ENCODE peak calls at places on chromosomes 5 and 9, in nine cellular contexts. One of them, this sample, is unnamed.

GRCh38 chr5:18043344-18043743 is 409.1 kb downstream of the TAF11L14 start:
- DNase-seq in AG09319: no peak
- DNase-seq in WERI-Rb-1: no peak
- DNase-seq in activated CD8-positive, alpha-beta T cell treated with anti-CD3 and anti-CD28 coated beads for 36 hours: no peak
- DNase-seq in A549: no peak
- DNase-seq in HCT116: no peak
- DNase-seq in heart right ventricle: no peak
- DNase-seq in kidney: no peak
- DNase-seq in mucosa of descending colon: no peak
- DNase-seq in this sample: no peak

GRCh38 chr5:54658014-54658413 is 140.5 kb downstream of the SNX18 start:
- DNase-seq in AG09319: no peak
- DNase-seq in WERI-Rb-1: no peak
- DNase-seq in activated CD8-positive, alpha-beta T cell treated with anti-CD3 and anti-CD28 coated beads for 36 hours: no peak
- DNase-seq in A549: no peak
- DNase-seq in HCT116: no peak
- DNase-seq in heart right ventricle: peak; percentile 31
- DNase-seq in kidney: no peak
- DNase-seq in mucosa of descending colon: no peak
- DNase-seq in this sample: no peak

GRCh38 chr5:112475747-112476435 is 56.8 kb upstream of the EPB41L4A start:
- DNase-seq in AG09319: no peak
- DNase-seq in WERI-Rb-1: no peak
- DNase-seq in activated CD8-positive, alpha-beta T cell treated with anti-CD3 and anti-CD28 coated beads for 36 hours: no peak
- DNase-seq in A549: no peak
- DNase-seq in HCT116: no peak
- DNase-seq in heart right ventricle: no peak
- DNase-seq in kidney: no peak
- DNase-seq in mucosa of descending colon: no peak
- DNase-seq in this sample: no peak

GRCh38 chr5:150632305-150633160 is 7.9 kb upstream of the SYNPO start:
- DNase-seq in AG09319: no peak
- DNase-seq in WERI-Rb-1: no peak
- DNase-seq in activated CD8-positive, alpha-beta T cell treated with anti-CD3 and anti-CD28 coated beads for 36 hours: no peak
- DNase-seq in A549: no peak
- DNase-seq in HCT116: no peak
- DNase-seq in heart right ventricle: no peak
- DNase-seq in kidney: no peak
- DNase-seq in mucosa of descending colon: no peak
- DNase-seq in this sample: no peak

GRCh38 chr9:129125478-129125877 is 14.3 kb downstream of the PTPA start:
- DNase-seq in AG09319: no peak
- DNase-seq in WERI-Rb-1: no peak
- DNase-seq in activated CD8-positive, alpha-beta T cell treated with anti-CD3 and anti-CD28 coated beads for 36 hours: no peak
- DNase-seq in A549: no peak
- DNase-seq in HCT116: peak; percentile 46
- DNase-seq in heart right ventricle: no peak
- DNase-seq in kidney: no peak
- DNase-seq in mucosa of descending colon: no peak
- DNase-seq in this sample: no peak

GRCh38 chr5:149846021-149846420 is 98.6 kb downstream of the PDE6A start:
- DNase-seq in AG09319: no peak
- DNase-seq in WERI-Rb-1: no peak
- DNase-seq in activated CD8-positive, alpha-beta T cell treated with anti-CD3 and anti-CD28 coated beads for 36 hours: no peak
- DNase-seq in A549: no peak
- DNase-seq in HCT116: no peak
- DNase-seq in heart right ventricle: no peak
- DNase-seq in kidney: no peak
- DNase-seq in mucosa of descending colon: no peak
- DNase-seq in this sample: no peak

GRCh38 chr5:27311544-27311943 is 273.2 kb upstream of the CDH9 start:
- DNase-seq in AG09319: no peak
- DNase-seq in WERI-Rb-1: no peak
- DNase-seq in activated CD8-positive, alpha-beta T cell treated with anti-CD3 and anti-CD28 coated beads for 36 hours: no peak
- DNase-seq in A549: no peak
- DNase-seq in HCT116: no peak
- DNase-seq in heart right ventricle: no peak
- DNase-seq in kidney: no peak
- DNase-seq in mucosa of descending colon: no peak
- DNase-seq in this sample: no peak

GRCh38 chr5:157198277-157199058 is 17.8 kb downstream of the ITK start:
- DNase-seq in AG09319: no peak
- DNase-seq in WERI-Rb-1: no peak
- DNase-seq in activated CD8-positive, alpha-beta T cell treated with anti-CD3 and anti-CD28 coated beads for 36 hours: peak; percentile 82
- DNase-seq in A549: no peak
- DNase-seq in HCT116: no peak
- DNase-seq in heart right ventricle: no peak
- DNase-seq in kidney: no peak
- DNase-seq in mucosa of descending colon: no peak
- DNase-seq in this sample: no peak

GRCh38 chr9:72362680-72363139 is 2.3 kb downstream of the ZFAND5 start:
- DNase-seq in AG09319: no peak
- DNase-seq in WERI-Rb-1: peak; percentile 52
- DNase-seq in activated CD8-positive, alpha-beta T cell treated with anti-CD3 and anti-CD28 coated beads for 36 hours: peak; percentile 78
- DNase-seq in A549: peak; percentile 50
- DNase-seq in HCT116: no peak
- DNase-seq in heart right ventricle: peak; percentile 82
- DNase-seq in kidney: peak; percentile 80
- DNase-seq in mucosa of descending colon: peak; percentile 58
- DNase-seq in this sample: peak; percentile 65

GRCh38 chr5:139968547-139969261 is 74.4 kb downstream of the NRG2 start:
- DNase-seq in AG09319: peak; percentile 11
- DNase-seq in WERI-Rb-1: peak; percentile 93
- DNase-seq in activated CD8-positive, alpha-beta T cell treated with anti-CD3 and anti-CD28 coated beads for 36 hours: peak; percentile 94
- DNase-seq in A549: peak; percentile 90
- DNase-seq in HCT116: peak; percentile 72
- DNase-seq in heart right ventricle: peak; percentile 83
- DNase-seq in kidney: peak; percentile 94
- DNase-seq in mucosa of descending colon: peak; percentile 82
- DNase-seq in this sample: peak; percentile 91

GRCh38 chr5:143887901-143888648 is 76.1 kb downstream of the HMHB1 start:
- DNase-seq in AG09319: peak; percentile 43
- DNase-seq in WERI-Rb-1: no peak
- DNase-seq in activated CD8-positive, alpha-beta T cell treated with anti-CD3 and anti-CD28 coated beads for 36 hours: no peak
- DNase-seq in A549: no peak
- DNase-seq in HCT116: no peak
- DNase-seq in heart right ventricle: no peak
- DNase-seq in kidney: no peak
- DNase-seq in mucosa of descending colon: no peak
- DNase-seq in this sample: no peak

GRCh38 chr9:96140401-96141180 is 161.4 kb downstream of the HSD17B3 start:
- DNase-seq in AG09319: peak; percentile 23
- DNase-seq in WERI-Rb-1: peak; percentile 42
- DNase-seq in activated CD8-positive, alpha-beta T cell treated with anti-CD3 and anti-CD28 coated beads for 36 hours: no peak
- DNase-seq in A549: no peak
- DNase-seq in HCT116: no peak
- DNase-seq in heart right ventricle: no peak
- DNase-seq in kidney: no peak
- DNase-seq in mucosa of descending colon: no peak
- DNase-seq in this sample: no peak
- TF ChIP-seq CTCF in AG09319: peak; percentile 8
- TF ChIP-seq CTCF in WERI-Rb-1: no peak
- TF ChIP-seq CTCF in activated CD8-positive, alpha-beta T cell treated with anti-CD3 and anti-CD28 coated beads for 36 hours: no peak
- TF ChIP-seq CTCF in A549: no peak
- TF ChIP-seq CTCF in HCT116: no peak
- TF ChIP-seq CTCF in heart right ventricle: no peak
- TF ChIP-seq CTCF in kidney: no peak
- TF ChIP-seq CTCF in mucosa of descending colon: no peak
- TF ChIP-seq CTCF in this sample: no peak

GRCh38 chr9:125341566-125341965 is 79.9 kb downstream of the GAPVD1 start:
- DNase-seq in AG09319: no peak
- DNase-seq in WERI-Rb-1: no peak
- DNase-seq in activated CD8-positive, alpha-beta T cell treated with anti-CD3 and anti-CD28 coated beads for 36 hours: no peak
- DNase-seq in A549: no peak
- DNase-seq in HCT116: no peak
- DNase-seq in heart right ventricle: no peak
- DNase-seq in kidney: no peak
- DNase-seq in mucosa of descending colon: no peak
- DNase-seq in this sample: no peak

GRCh38 chr9:125338929-125339328 is 77.3 kb downstream of the GAPVD1 start:
- DNase-seq in AG09319: no peak
- DNase-seq in WERI-Rb-1: no peak
- DNase-seq in activated CD8-positive, alpha-beta T cell treated with anti-CD3 and anti-CD28 coated beads for 36 hours: no peak
- DNase-seq in A549: no peak
- DNase-seq in HCT116: no peak
- DNase-seq in heart right ventricle: no peak
- DNase-seq in kidney: no peak
- DNase-seq in mucosa of descending colon: no peak
- DNase-seq in this sample: no peak

GRCh38 chr9:125332527-125332926 is 70.9 kb downstream of the GAPVD1 start:
- DNase-seq in AG09319: no peak
- DNase-seq in WERI-Rb-1: no peak
- DNase-seq in activated CD8-positive, alpha-beta T cell treated with anti-CD3 and anti-CD28 coated beads for 36 hours: peak; percentile 78
- DNase-seq in A549: no peak
- DNase-seq in HCT116: no peak
- DNase-seq in heart right ventricle: no peak
- DNase-seq in kidney: no peak
- DNase-seq in mucosa of descending colon: no peak
- DNase-seq in this sample: peak; percentile 54

GRCh38 chr9:125337282-125337681 is 75.7 kb downstream of the GAPVD1 start:
- DNase-seq in AG09319: no peak
- DNase-seq in WERI-Rb-1: no peak
- DNase-seq in activated CD8-positive, alpha-beta T cell treated with anti-CD3 and anti-CD28 coated beads for 36 hours: no peak
- DNase-seq in A549: no peak
- DNase-seq in HCT116: no peak
- DNase-seq in heart right ventricle: no peak
- DNase-seq in kidney: no peak
- DNase-seq in mucosa of descending colon: no peak
- DNase-seq in this sample: no peak
- TF ChIP-seq CTCF in AG09319: no peak
- TF ChIP-seq CTCF in WERI-Rb-1: peak; percentile 35
- TF ChIP-seq CTCF in activated CD8-positive, alpha-beta T cell treated with anti-CD3 and anti-CD28 coated beads for 36 hours: no peak
- TF ChIP-seq CTCF in A549: no peak
- TF ChIP-seq CTCF in HCT116: no peak
- TF ChIP-seq CTCF in heart right ventricle: no peak
- TF ChIP-seq CTCF in kidney: no peak
- TF ChIP-seq CTCF in mucosa of descending colon: no peak
- TF ChIP-seq CTCF in this sample: no peak

DNA sequence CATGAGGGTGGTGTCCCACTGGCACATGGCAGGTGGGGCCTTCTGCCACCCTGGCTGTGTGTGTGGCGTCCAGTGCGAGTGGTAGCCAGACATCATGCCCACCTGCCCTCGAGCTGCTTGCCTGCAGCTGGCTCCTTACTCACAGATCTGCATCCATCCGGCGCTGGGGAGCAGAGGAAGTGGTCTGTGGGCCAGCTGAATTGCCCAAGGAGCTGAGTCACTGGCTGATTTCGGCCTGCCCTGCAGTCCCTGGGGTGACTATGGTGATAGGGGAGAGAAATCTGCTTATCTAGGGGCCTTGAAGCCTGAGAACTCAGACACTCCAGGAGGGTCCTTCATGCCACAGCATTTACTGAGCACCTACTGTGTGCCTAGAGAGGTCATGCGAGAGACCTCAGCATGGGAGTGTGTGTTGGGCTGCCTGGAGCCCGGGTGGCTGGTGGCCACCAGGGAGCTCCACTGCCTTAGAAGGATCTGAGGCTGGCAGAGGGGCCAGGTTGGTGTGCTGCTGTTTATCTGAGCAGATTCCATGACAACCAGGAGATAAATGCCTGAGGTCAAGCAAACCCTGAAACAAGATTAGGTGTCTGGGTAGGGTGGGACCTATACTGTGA is 57.1 kb downstream of the SLC22A5 start:
- DNase-seq in AG09319: peak; percentile 76
- DNase-seq in WERI-Rb-1: no peak
- DNase-seq in activated CD8-positive, alpha-beta T cell treated with anti-CD3 and anti-CD28 coated beads for 36 hours: peak; percentile 92
- DNase-seq in A549: peak; percentile 65
- DNase-seq in HCT116: no peak
- DNase-seq in heart right ventricle: peak; percentile 59
- DNase-seq in kidney: peak; percentile 92
- DNase-seq in mucosa of descending colon: peak; percentile 92
- DNase-seq in this sample: peak; percentile 68
- TF ChIP-seq CTCF in AG09319: peak; percentile 66
- TF ChIP-seq CTCF in WERI-Rb-1: peak; percentile 53
- TF ChIP-seq CTCF in activated CD8-positive, alpha-beta T cell treated with anti-CD3 and anti-CD28 coated beads for 36 hours: peak; percentile 42
- TF ChIP-seq CTCF in A549: peak; percentile 20
- TF ChIP-seq CTCF in HCT116: no peak
- TF ChIP-seq CTCF in heart right ventricle: no peak
- TF ChIP-seq CTCF in kidney: no peak
- TF ChIP-seq CTCF in mucosa of descending colon: no peak
- TF ChIP-seq CTCF in this sample: peak; percentile 37

GRCh38 chr5:16965581-16965980 is 29.5 kb upstream of the MYO10 start:
- DNase-seq in AG09319: no peak
- DNase-seq in WERI-Rb-1: no peak
- DNase-seq in activated CD8-positive, alpha-beta T cell treated with anti-CD3 and anti-CD28 coated beads for 36 hours: no peak
- DNase-seq in A549: no peak
- DNase-seq in HCT116: no peak
- DNase-seq in heart right ventricle: no peak
- DNase-seq in kidney: no peak
- DNase-seq in mucosa of descending colon: no peak
- DNase-seq in this sample: no peak

GRCh38 chr5:16970260-16970659 is 34.2 kb upstream of the MYO10 start:
- DNase-seq in AG09319: no peak
- DNase-seq in WERI-Rb-1: no peak
- DNase-seq in activated CD8-positive, alpha-beta T cell treated with anti-CD3 and anti-CD28 coated beads for 36 hours: no peak
- DNase-seq in A549: no peak
- DNase-seq in HCT116: no peak
- DNase-seq in heart right ventricle: no peak
- DNase-seq in kidney: no peak
- DNase-seq in mucosa of descending colon: no peak
- DNase-seq in this sample: no peak

GRCh38 chr5:16963821-16964220 is 27.7 kb upstream of the MYO10 start:
- DNase-seq in AG09319: no peak
- DNase-seq in WERI-Rb-1: no peak
- DNase-seq in activated CD8-positive, alpha-beta T cell treated with anti-CD3 and anti-CD28 coated beads for 36 hours: no peak
- DNase-seq in A549: no peak
- DNase-seq in HCT116: no peak
- DNase-seq in heart right ventricle: no peak
- DNase-seq in kidney: peak; percentile 10
- DNase-seq in mucosa of descending colon: no peak
- DNase-seq in this sample: no peak

GRCh38 chr5:16964821-16965220 is 28.7 kb upstream of the MYO10 start:
- DNase-seq in AG09319: no peak
- DNase-seq in WERI-Rb-1: no peak
- DNase-seq in activated CD8-positive, alpha-beta T cell treated with anti-CD3 and anti-CD28 coated beads for 36 hours: no peak
- DNase-seq in A549: no peak
- DNase-seq in HCT116: peak; percentile 7
- DNase-seq in heart right ventricle: no peak
- DNase-seq in kidney: no peak
- DNase-seq in mucosa of descending colon: no peak
- DNase-seq in this sample: no peak
- TF ChIP-seq CTCF in AG09319: no peak
- TF ChIP-seq CTCF in WERI-Rb-1: no peak
- TF ChIP-seq CTCF in activated CD8-positive, alpha-beta T cell treated with anti-CD3 and anti-CD28 coated beads for 36 hours: no peak
- TF ChIP-seq CTCF in A549: no peak
- TF ChIP-seq CTCF in HCT116: no peak
- TF ChIP-seq CTCF in heart right ventricle: no peak
- TF ChIP-seq CTCF in kidney: no peak
- TF ChIP-seq CTCF in mucosa of descending colon: no peak
- TF ChIP-seq CTCF in this sample: no peak

GRCh38 chr5:172868924-172869565 is 35.0 kb downstream of the ERGIC1 start:
- DNase-seq in AG09319: peak; percentile 73
- DNase-seq in WERI-Rb-1: no peak
- DNase-seq in activated CD8-positive, alpha-beta T cell treated with anti-CD3 and anti-CD28 coated beads for 36 hours: peak; percentile 26
- DNase-seq in A549: peak; percentile 83
- DNase-seq in HCT116: peak; percentile 21
- DNase-seq in heart right ventricle: peak; percentile 81
- DNase-seq in kidney: peak; percentile 95
- DNase-seq in mucosa of descending colon: no peak
- DNase-seq in this sample: no peak
- TF ChIP-seq CTCF in AG09319: peak; percentile 53
- TF ChIP-seq CTCF in WERI-Rb-1: no peak
- TF ChIP-seq CTCF in activated CD8-positive, alpha-beta T cell treated with anti-CD3 and anti-CD28 coated beads for 36 hours: no peak
- TF ChIP-seq CTCF in A549: no peak
- TF ChIP-seq CTCF in HCT116: no peak
- TF ChIP-seq CTCF in heart right ventricle: no peak
- TF ChIP-seq CTCF in kidney: no peak
- TF ChIP-seq CTCF in mucosa of descending colon: no peak
- TF ChIP-seq CTCF in this sample: no peak

GRCh38 chr9:99743455-99743854 is 78.2 kb upstream of the NR4A3 start:
- DNase-seq in AG09319: no peak
- DNase-seq in WERI-Rb-1: no peak
- DNase-seq in activated CD8-positive, alpha-beta T cell treated with anti-CD3 and anti-CD28 coated beads for 36 hours: no peak
- DNase-seq in A549: no peak
- DNase-seq in HCT116: no peak
- DNase-seq in heart right ventricle: no peak
- DNase-seq in kidney: no peak
- DNase-seq in mucosa of descending colon: no peak
- DNase-seq in this sample: no peak
- TF ChIP-seq CTCF in AG09319: no peak
- TF ChIP-seq CTCF in WERI-Rb-1: no peak
- TF ChIP-seq CTCF in activated CD8-positive, alpha-beta T cell treated with anti-CD3 and anti-CD28 coated beads for 36 hours: no peak
- TF ChIP-seq CTCF in A549: no peak
- TF ChIP-seq CTCF in HCT116: no peak
- TF ChIP-seq CTCF in heart right ventricle: no peak
- TF ChIP-seq CTCF in kidney: no peak
- TF ChIP-seq CTCF in mucosa of descending colon: no peak
- TF ChIP-seq CTCF in this sample: no peak

This sample was measured in GM13976.